ENCODE peak calls at places on chromosomes 5 and 9, in six cellular contexts. O, Y, L, V, B and H are unnamed samples.

GRCh38 chr9:73880101-73880500 is 617.0 kb upstream of the RORB start:
- DNase-seq in O (no peak), Y (no peak), L (no peak), V (no peak), B (no peak), H (no peak)

GRCh38 chr9:101711330-101711941 is 27.0 kb downstream of the GRIN3A start:
- DNase-seq in O (peak), Y (peak), L (peak), V (no peak), B (peak), H (peak)

GRCh38 chr5:140214831-140215230 is 39.8 kb downstream of the CYSTM1 start:
- DNase-seq in O (no peak), Y (no peak), L (no peak), V (no peak), B (no peak), H (no peak)

GRCh38 chr5:1218351-1219080 is 6.7 kb upstream of the SLC6A18 start:
- DNase-seq in O (no peak), Y (no peak), L (no peak), V (no peak), B (no peak), H (no peak)

GRCh38 chr5:89613222-89613956 is 730.4 kb upstream of the MEF2C start:
- DNase-seq in O (no peak), Y (no peak), L (no peak), V (peak), B (no peak), H (no peak)

GRCh38 chr5:60092671-60093422 is 199.3 kb upstream of the PDE4D start:
- DNase-seq in O (no peak), Y (peak), L (peak), V (no peak), B (no peak), H (no peak)

GRCh38 chr9:70411141-70411929 is 3.1 kb downstream of the KLF9 start:
- DNase-seq in O (no peak), Y (no peak), L (peak), V (no peak), B (no peak), H (peak)

GRCh38 chr5:121630402-121630801 is 221.3 kb upstream of the FTMT start:
- DNase-seq in O (no peak), Y (no peak), L (peak), V (no peak), B (no peak), H (no peak)

GRCh38 chr5:17694401-17694800 is 60.1 kb downstream of the TAF11L14 start:
- DNase-seq in O (no peak), Y (no peak), L (no peak), V (no peak), B (no peak), H (no peak)

GRCh38 chr9:93591706-93592388 is 15.5 kb downstream of the PHF2 start:
- DNase-seq in O (peak), Y (no peak), L (no peak), V (no peak), B (peak), H (no peak)

DNA sequence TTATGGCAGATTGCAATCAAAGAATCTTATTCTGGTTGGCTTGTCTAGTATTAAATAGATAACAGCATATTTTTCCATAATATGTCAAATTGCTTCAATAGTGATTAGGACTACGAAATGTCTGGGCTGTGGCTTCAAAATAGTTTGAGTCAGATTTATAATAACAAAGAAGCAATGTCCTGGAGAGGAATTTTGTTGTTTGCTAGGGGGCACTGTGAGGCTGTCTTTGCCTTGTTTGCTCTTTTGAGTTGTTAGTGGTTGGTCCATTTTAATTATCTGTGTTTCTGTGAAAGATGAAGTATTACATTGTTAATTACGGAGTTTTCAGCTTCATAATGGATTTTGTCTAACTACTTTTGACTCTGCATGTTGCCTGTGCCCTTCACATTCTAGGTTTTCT is 713.6 kb downstream of the TLE4 start:
- DNase-seq in O (no peak), Y (no peak), L (no peak), V (no peak), B (peak), H (no peak)
- TF ChIP-seq CHD2 in O (no peak), Y (no peak), L (no peak), V (no peak), B (no peak), H (no peak)

GRCh38 chr5:103075442-103075841 is 44.5 kb downstream of the GIN1 start:
- DNase-seq in O (no peak), Y (no peak), L (no peak), V (no peak), B (no peak), H (no peak)

DNA sequence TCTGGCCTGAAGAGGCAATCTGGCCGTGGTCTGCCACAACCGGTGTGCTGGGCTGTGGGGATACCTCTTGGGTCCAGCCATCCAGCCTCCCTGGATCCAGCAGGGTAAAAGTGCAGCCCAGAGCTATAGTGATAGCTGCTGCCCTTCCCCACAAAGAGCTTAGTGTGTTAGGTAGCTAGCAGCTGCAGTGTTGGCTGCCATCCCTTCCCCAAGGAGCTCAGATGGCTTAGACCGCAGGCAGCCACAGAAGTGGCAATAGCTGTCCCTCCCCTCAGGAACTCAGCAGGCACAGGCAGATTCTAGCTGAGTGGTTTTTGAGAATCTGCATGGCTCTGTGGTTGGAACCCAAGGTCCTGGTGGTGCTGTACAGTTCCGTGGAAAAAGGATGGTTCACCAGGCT is 40.1 kb downstream of the GIN1 start:
- DNase-seq in O (no peak), Y (no peak), L (no peak), V (no peak), B (no peak), H (no peak)
- TF ChIP-seq CHD2 in O (no peak), Y (no peak), L (no peak), V (no peak), B (no peak), H (no peak)

GRCh38 chr5:133882107-133882695 is 86.2 kb downstream of the C5orf15 start:
- DNase-seq in O (no peak), Y (no peak), L (no peak), V (no peak), B (no peak), H (no peak)

GRCh38 chr5:133885566-133885965 is 82.9 kb downstream of the C5orf15 start:
- DNase-seq in O (no peak), Y (no peak), L (no peak), V (no peak), B (no peak), H (no peak)

GRCh38 chr5:133883916-133884315 is 84.5 kb downstream of the C5orf15 start:
- DNase-seq in O (no peak), Y (no peak), L (no peak), V (no peak), B (no peak), H (no peak)

GRCh38 chr5:133884525-133885311 is 83.7 kb downstream of the C5orf15 start:
- DNase-seq in O (no peak), Y (no peak), L (no peak), V (no peak), B (no peak), H (no peak)

GRCh38 chr5:133882801-133883200 is 85.6 kb downstream of the C5orf15 start:
- DNase-seq in O (no peak), Y (no peak), L (no peak), V (no peak), B (no peak), H (no peak)
- TF ChIP-seq CHD2 in O (no peak), Y (no peak), L (no peak), V (no peak), B (no peak), H (no peak)

DNA sequence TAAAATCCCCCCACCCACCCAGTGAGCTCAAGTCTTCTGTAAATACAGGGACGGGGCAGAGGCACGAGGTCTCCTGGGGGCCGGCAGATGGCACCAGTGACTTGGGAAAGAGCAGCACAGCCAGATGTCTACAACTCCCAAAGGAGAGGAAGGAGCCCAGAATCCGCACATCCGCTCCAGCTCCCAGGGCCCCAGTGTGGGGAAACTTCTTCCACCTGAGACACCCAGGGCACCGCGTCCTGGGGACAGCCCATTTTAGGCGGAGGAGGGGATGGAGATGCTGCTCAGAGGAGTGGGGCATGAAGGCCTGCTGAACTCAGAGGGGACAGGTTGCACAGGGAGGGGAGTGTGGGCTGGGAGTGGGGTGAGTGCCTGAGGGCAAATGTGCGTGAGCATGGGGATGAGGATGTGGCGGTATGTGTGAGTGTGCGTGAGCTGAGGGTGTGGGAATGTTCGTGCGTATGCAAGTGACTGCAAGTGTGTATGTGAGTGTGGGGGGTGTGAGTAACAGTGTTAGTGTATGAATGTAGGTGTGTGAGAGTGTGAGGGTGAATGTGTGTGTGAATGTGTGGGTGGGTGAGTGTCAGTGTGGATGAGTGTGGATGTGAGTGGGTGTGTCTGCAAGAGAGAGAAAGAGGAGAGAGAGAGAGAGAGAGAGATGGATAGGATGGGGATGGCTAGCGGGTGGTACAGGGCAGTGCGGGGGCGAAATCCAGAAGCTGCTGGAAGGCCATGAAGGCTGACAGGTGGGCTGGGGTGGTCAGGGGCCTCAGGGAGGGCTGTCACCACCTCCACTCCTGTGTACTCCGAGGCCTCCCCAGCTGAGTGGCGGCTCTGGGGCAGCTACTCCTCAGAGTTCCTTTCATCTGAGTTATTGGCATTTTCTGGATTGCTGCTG is 63.5 kb downstream of the DUSP1 start:
- DNase-seq in O (peak), Y (peak), L (peak), V (no peak), B (peak), H (peak)
- TF ChIP-seq CHD2 in O (no peak), Y (no peak), L (no peak), V (no peak), B (no peak), H (no peak)

GRCh38 chr9:16505159-16505558 is 365.3 kb downstream of the BNC2 start:
- DNase-seq in O (no peak), Y (no peak), L (no peak), V (no peak), B (no peak), H (no peak)
- TF ChIP-seq CHD2 in O (no peak), Y (no peak), L (no peak), V (no peak), B (no peak), H (no peak)

GRCh38 chr5:124746252-124746915 is at the start of gene ZNF608:
- DNase-seq in O (peak), Y (peak), L (peak), V (no peak), B (no peak), H (no peak)
- TF ChIP-seq CHD2 in O (no peak), Y (no peak), L (no peak), V (no peak), B (peak), H (no peak)